ENCODE peak calls at places on chromosomes 3 and 15, in eight cellular contexts. O is ELF-1, J is activated gamma-delta T cell, T is GM12892, F is Calu3, D is midbrain, A is NCI-H146, N is fibroblast of lung. P is an unnamed sample.

GRCh38 chr3:171777608-171777995 is 32.7 kb downstream of the PLD1 start:
- DNase-seq in O (no peak), J (no peak), T (no peak), F (no peak), D (no peak), A (no peak), N (no peak), P (no peak)

GRCh38 chr3:126508539-126508938 is 9.0 kb downstream of the UROC1 start:
- DNase-seq in O (no peak), J (no peak), T (no peak), F (peak), D (no peak), A (no peak), N (peak), P (peak)

GRCh38 chr3:179967622-179968021 is 69.1 kb downstream of the PEX5L start:
- DNase-seq in O (no peak), J (no peak), T (no peak), F (no peak), D (no peak), A (peak), N (no peak), P (no peak)

GRCh38 chr3:32117324-32117723 is 10.9 kb downstream of the GPD1L start:
- DNase-seq in O (no peak), J (no peak), T (no peak), F (no peak), D (no peak), A (peak), N (no peak), P (no peak)

GRCh38 chr3:60992395-60992794 is 258.9 kb downstream of the FHIT start:
- DNase-seq in O (no peak), J (no peak), T (no peak), F (no peak), D (no peak), A (no peak), N (no peak), P (no peak)

GRCh38 chr3:31289592-31289991 is 243.1 kb upstream of the STT3B start:
- DNase-seq in O (peak), J (no peak), T (no peak), F (no peak), D (no peak), A (no peak), N (no peak), P (no peak)

GRCh38 chr3:7585052-7585451 is 724.1 kb downstream of the GRM7 start:
- DNase-seq in O (no peak), J (no peak), T (no peak), F (no peak), D (no peak), A (peak), N (no peak), P (no peak)

GRCh38 chr3:134260984-134261383 is 10.3 kb upstream of the RYK start:
- DNase-seq in O (peak), J (no peak), T (no peak), F (no peak), D (no peak), A (no peak), N (no peak), P (no peak)

GRCh38 chr3:197308591-197308990 is 10.2 kb upstream of the DLG1 start:
- DNase-seq in O (no peak), J (no peak), T (no peak), F (no peak), D (no peak), A (no peak), N (peak), P (peak)

GRCh38 chr3:49940667-49941249 is 808 bp downstream of the RBM6 start:
- DNase-seq in O (no peak), J (no peak), T (no peak), F (no peak), D (no peak), A (no peak), N (no peak), P (no peak)

GRCh38 chr15:57557810-57558209 is 33.9 kb upstream of the MYZAP start:
- DNase-seq in O (no peak), J (no peak), T (no peak), F (no peak), D (no peak), A (no peak), N (no peak), P (no peak)